ENCODE peak calls at places on chromosomes 3 and 15, in four cellular contexts. U, R, Z and L are unnamed samples.

GRCh38 chr15:96693990-96694517 is 363.6 kb downstream of the NR2F2 start:
- DNase-seq in R (no peak), U (no peak), Z (no peak), L (no peak)

GRCh38 chr15:91855684-91856553 is 2.4 kb downstream of the SLCO3A1 start:
- DNase-seq in R (peak), Z (peak), U (peak), L (no peak)

GRCh38 chr3:64972793-64973192 is 285.0 kb upstream of the ADAMTS9 start:
- DNase-seq in Z (no peak), R (no peak), U (no peak), L (no peak)

GRCh38 chr3:188905991-188906635 is 265.7 kb upstream of the TPRG1 start:
- DNase-seq in Z (no peak), U (no peak), R (no peak), L (no peak)

GRCh38 chr3:78967061-78967460 is 800.7 kb downstream of the ROBO1 start:
- DNase-seq in Z (no peak), R (no peak), U (no peak), L (no peak)

GRCh38 chr3:111904376-111905241 is 45.5 kb downstream of the PHLDB2 start:
- DNase-seq in Z (peak), R (no peak), U (no peak), L (no peak)

GRCh38 chr15:60652245-60652644 is 173.3 kb upstream of the ICE2 start:
- DNase-seq in Z (no peak), R (no peak), U (no peak), L (no peak)

GRCh38 chr3:57655727-57656126 is 37.1 kb downstream of the DENND6A start:
- DNase-seq in U (no peak), Z (no peak), R (no peak), L (no peak)